ENCODE peak calls at places on chromosomes 11 and 22, in ten cellular contexts. One of them, this sample, is unnamed.

GRCh38 chr11:128574576-128575011 is 12.8 kb downstream of the ETS1 start:
- DNase-seq in activated CD8-positive, alpha-beta memory T cell treated with anti-CD3 and anti-CD28 coated beads, Interleukin-2, amount 50 U/mL, for 48 hours: no peak
- DNase-seq in omental fat pad: no peak
- DNase-seq in Ammon's horn: no peak
- DNase-seq in activated CD4-positive, alpha-beta T cell treated with anti-CD3 and anti-CD28 coated beads for 36 hours: no peak
- DNase-seq in stimulated activated CD4-positive, alpha-beta T cell treated with anti-CD3 and anti-CD28 coated beads, Interleukin-2, amount 100 ng/mL, for 48 hours: no peak
- DNase-seq in effector CD4-positive, alpha-beta T cell: no peak
- DNase-seq in uterus: no peak
- DNase-seq in cardiac fibroblast: no peak
- DNase-seq in pancreas: no peak
- DNase-seq in this sample: no peak

GRCh38 chr22:26169312-26170111 is at the start of gene SEZ6L:
- DNase-seq in cardiac fibroblast: no peak
- DNase-seq in pancreas: no peak
- DNase-seq in effector CD4-positive, alpha-beta T cell: no peak
- DNase-seq in uterus: no peak
- DNase-seq in activated CD4-positive, alpha-beta T cell treated with anti-CD3 and anti-CD28 coated beads for 36 hours: no peak
- DNase-seq in omental fat pad: no peak
- DNase-seq in Ammon's horn: peak
- DNase-seq in activated CD8-positive, alpha-beta memory T cell treated with anti-CD3 and anti-CD28 coated beads, Interleukin-2, amount 50 U/mL, for 48 hours: no peak
- DNase-seq in stimulated activated CD4-positive, alpha-beta T cell treated with anti-CD3 and anti-CD28 coated beads, Interleukin-2, amount 100 ng/mL, for 48 hours: no peak
- DNase-seq in this sample: no peak

GRCh38 chr11:69062169-69062855 is 13.6 kb downstream of the TPCN2 start:
- DNase-seq in omental fat pad: no peak
- DNase-seq in activated CD8-positive, alpha-beta memory T cell treated with anti-CD3 and anti-CD28 coated beads, Interleukin-2, amount 50 U/mL, for 48 hours: no peak
- DNase-seq in stimulated activated CD4-positive, alpha-beta T cell treated with anti-CD3 and anti-CD28 coated beads, Interleukin-2, amount 100 ng/mL, for 48 hours: no peak
- DNase-seq in pancreas: no peak
- DNase-seq in Ammon's horn: no peak
- DNase-seq in effector CD4-positive, alpha-beta T cell: no peak
- DNase-seq in uterus: no peak
- DNase-seq in activated CD4-positive, alpha-beta T cell treated with anti-CD3 and anti-CD28 coated beads for 36 hours: no peak
- DNase-seq in cardiac fibroblast: no peak
- DNase-seq in this sample: no peak

GRCh38 chr11:70183483-70184176 is 19.5 kb upstream of the FADD start:
- DNase-seq in effector CD4-positive, alpha-beta T cell: no peak
- DNase-seq in omental fat pad: no peak
- DNase-seq in cardiac fibroblast: no peak
- DNase-seq in Ammon's horn: no peak
- DNase-seq in pancreas: no peak
- DNase-seq in activated CD4-positive, alpha-beta T cell treated with anti-CD3 and anti-CD28 coated beads for 36 hours: no peak
- DNase-seq in uterus: no peak
- DNase-seq in stimulated activated CD4-positive, alpha-beta T cell treated with anti-CD3 and anti-CD28 coated beads, Interleukin-2, amount 100 ng/mL, for 48 hours: no peak
- DNase-seq in activated CD8-positive, alpha-beta memory T cell treated with anti-CD3 and anti-CD28 coated beads, Interleukin-2, amount 50 U/mL, for 48 hours: no peak
- DNase-seq in this sample: no peak

GRCh38 chr11:102155676-102156075 is 45.4 kb downstream of the YAP1 start:
- DNase-seq in activated CD4-positive, alpha-beta T cell treated with anti-CD3 and anti-CD28 coated beads for 36 hours: no peak
- DNase-seq in uterus: no peak
- DNase-seq in effector CD4-positive, alpha-beta T cell: no peak
- DNase-seq in cardiac fibroblast: no peak
- DNase-seq in omental fat pad: no peak
- DNase-seq in Ammon's horn: no peak
- DNase-seq in stimulated activated CD4-positive, alpha-beta T cell treated with anti-CD3 and anti-CD28 coated beads, Interleukin-2, amount 100 ng/mL, for 48 hours: no peak
- DNase-seq in pancreas: no peak
- DNase-seq in activated CD8-positive, alpha-beta memory T cell treated with anti-CD3 and anti-CD28 coated beads, Interleukin-2, amount 50 U/mL, for 48 hours: no peak
- DNase-seq in this sample: no peak

GRCh38 chr22:36480941-36481392 is 473 bp downstream of the TXN2 start:
- DNase-seq in activated CD8-positive, alpha-beta memory T cell treated with anti-CD3 and anti-CD28 coated beads, Interleukin-2, amount 50 U/mL, for 48 hours: no peak
- DNase-seq in stimulated activated CD4-positive, alpha-beta T cell treated with anti-CD3 and anti-CD28 coated beads, Interleukin-2, amount 100 ng/mL, for 48 hours: no peak
- DNase-seq in Ammon's horn: no peak
- DNase-seq in pancreas: no peak
- DNase-seq in effector CD4-positive, alpha-beta T cell: no peak
- DNase-seq in cardiac fibroblast: no peak
- DNase-seq in omental fat pad: no peak
- DNase-seq in uterus: no peak
- DNase-seq in activated CD4-positive, alpha-beta T cell treated with anti-CD3 and anti-CD28 coated beads for 36 hours: no peak
- DNase-seq in this sample: no peak

GRCh38 chr22:49960967-49961600 is 512 bp downstream of the PIM3 start:
- DNase-seq in omental fat pad: peak
- DNase-seq in stimulated activated CD4-positive, alpha-beta T cell treated with anti-CD3 and anti-CD28 coated beads, Interleukin-2, amount 100 ng/mL, for 48 hours: no peak
- DNase-seq in effector CD4-positive, alpha-beta T cell: peak
- DNase-seq in activated CD8-positive, alpha-beta memory T cell treated with anti-CD3 and anti-CD28 coated beads, Interleukin-2, amount 50 U/mL, for 48 hours: peak
- DNase-seq in activated CD4-positive, alpha-beta T cell treated with anti-CD3 and anti-CD28 coated beads for 36 hours: peak
- DNase-seq in cardiac fibroblast: peak
- DNase-seq in uterus: peak
- DNase-seq in pancreas: peak
- DNase-seq in Ammon's horn: no peak
- DNase-seq in this sample: no peak

GRCh38 chr11:47991894-47992293 is 11.5 kb downstream of the PTPRJ start:
- DNase-seq in effector CD4-positive, alpha-beta T cell: no peak
- DNase-seq in cardiac fibroblast: no peak
- DNase-seq in Ammon's horn: no peak
- DNase-seq in uterus: no peak
- DNase-seq in stimulated activated CD4-positive, alpha-beta T cell treated with anti-CD3 and anti-CD28 coated beads, Interleukin-2, amount 100 ng/mL, for 48 hours: no peak
- DNase-seq in omental fat pad: no peak
- DNase-seq in pancreas: no peak
- DNase-seq in activated CD8-positive, alpha-beta memory T cell treated with anti-CD3 and anti-CD28 coated beads, Interleukin-2, amount 50 U/mL, for 48 hours: no peak
- DNase-seq in activated CD4-positive, alpha-beta T cell treated with anti-CD3 and anti-CD28 coated beads for 36 hours: no peak
- DNase-seq in this sample: no peak

GRCh38 chr11:110797453-110797852 is 85.2 kb upstream of the ARHGAP20 start:
- DNase-seq in pancreas: no peak
- DNase-seq in effector CD4-positive, alpha-beta T cell: no peak
- DNase-seq in activated CD8-positive, alpha-beta memory T cell treated with anti-CD3 and anti-CD28 coated beads, Interleukin-2, amount 50 U/mL, for 48 hours: no peak
- DNase-seq in uterus: no peak
- DNase-seq in cardiac fibroblast: no peak
- DNase-seq in activated CD4-positive, alpha-beta T cell treated with anti-CD3 and anti-CD28 coated beads for 36 hours: no peak
- DNase-seq in omental fat pad: no peak
- DNase-seq in Ammon's horn: peak
- DNase-seq in stimulated activated CD4-positive, alpha-beta T cell treated with anti-CD3 and anti-CD28 coated beads, Interleukin-2, amount 100 ng/mL, for 48 hours: no peak
- DNase-seq in this sample: no peak

GRCh38 chr11:67996622-67997459 is 7.1 kb downstream of the UNC93B1 start:
- DNase-seq in activated CD4-positive, alpha-beta T cell treated with anti-CD3 and anti-CD28 coated beads for 36 hours: peak
- DNase-seq in uterus: no peak
- DNase-seq in omental fat pad: no peak
- DNase-seq in pancreas: peak
- DNase-seq in stimulated activated CD4-positive, alpha-beta T cell treated with anti-CD3 and anti-CD28 coated beads, Interleukin-2, amount 100 ng/mL, for 48 hours: peak
- DNase-seq in effector CD4-positive, alpha-beta T cell: no peak
- DNase-seq in Ammon's horn: peak
- DNase-seq in activated CD8-positive, alpha-beta memory T cell treated with anti-CD3 and anti-CD28 coated beads, Interleukin-2, amount 50 U/mL, for 48 hours: peak
- DNase-seq in cardiac fibroblast: peak
- DNase-seq in this sample: peak

GRCh38 chr11:2586793-2587131 is 113.0 kb downstream of the KCNQ1OT1 start:
- DNase-seq in effector CD4-positive, alpha-beta T cell: no peak
- DNase-seq in omental fat pad: peak
- DNase-seq in activated CD8-positive, alpha-beta memory T cell treated with anti-CD3 and anti-CD28 coated beads, Interleukin-2, amount 50 U/mL, for 48 hours: peak
- DNase-seq in uterus: no peak
- DNase-seq in cardiac fibroblast: no peak
- DNase-seq in stimulated activated CD4-positive, alpha-beta T cell treated with anti-CD3 and anti-CD28 coated beads, Interleukin-2, amount 100 ng/mL, for 48 hours: no peak
- DNase-seq in Ammon's horn: no peak
- DNase-seq in activated CD4-positive, alpha-beta T cell treated with anti-CD3 and anti-CD28 coated beads for 36 hours: peak
- DNase-seq in pancreas: peak
- DNase-seq in this sample: no peak

GRCh38 chr22:22827187-22827948 is 60.2 kb upstream of the IGLL5 start:
- DNase-seq in pancreas: no peak
- DNase-seq in effector CD4-positive, alpha-beta T cell: no peak
- DNase-seq in activated CD4-positive, alpha-beta T cell treated with anti-CD3 and anti-CD28 coated beads for 36 hours: no peak
- DNase-seq in activated CD8-positive, alpha-beta memory T cell treated with anti-CD3 and anti-CD28 coated beads, Interleukin-2, amount 50 U/mL, for 48 hours: no peak
- DNase-seq in stimulated activated CD4-positive, alpha-beta T cell treated with anti-CD3 and anti-CD28 coated beads, Interleukin-2, amount 100 ng/mL, for 48 hours: no peak
- DNase-seq in cardiac fibroblast: no peak
- DNase-seq in omental fat pad: no peak
- DNase-seq in uterus: no peak
- DNase-seq in Ammon's horn: no peak
- DNase-seq in this sample: no peak

GRCh38 chr22:35873426-35873825 is 155.2 kb downstream of the RBFOX2 start:
- DNase-seq in cardiac fibroblast: no peak
- DNase-seq in activated CD4-positive, alpha-beta T cell treated with anti-CD3 and anti-CD28 coated beads for 36 hours: no peak
- DNase-seq in uterus: no peak
- DNase-seq in omental fat pad: no peak
- DNase-seq in activated CD8-positive, alpha-beta memory T cell treated with anti-CD3 and anti-CD28 coated beads, Interleukin-2, amount 50 U/mL, for 48 hours: no peak
- DNase-seq in effector CD4-positive, alpha-beta T cell: no peak
- DNase-seq in Ammon's horn: no peak
- DNase-seq in pancreas: no peak
- DNase-seq in stimulated activated CD4-positive, alpha-beta T cell treated with anti-CD3 and anti-CD28 coated beads, Interleukin-2, amount 100 ng/mL, for 48 hours: no peak
- DNase-seq in this sample: no peak

GRCh38 chr11:93577291-93577690 is 34.1 kb upstream of the SMCO4 start:
- DNase-seq in cardiac fibroblast: peak
- DNase-seq in Ammon's horn: no peak
- DNase-seq in pancreas: no peak
- DNase-seq in stimulated activated CD4-positive, alpha-beta T cell treated with anti-CD3 and anti-CD28 coated beads, Interleukin-2, amount 100 ng/mL, for 48 hours: no peak
- DNase-seq in uterus: no peak
- DNase-seq in omental fat pad: no peak
- DNase-seq in effector CD4-positive, alpha-beta T cell: no peak
- DNase-seq in activated CD8-positive, alpha-beta memory T cell treated with anti-CD3 and anti-CD28 coated beads, Interleukin-2, amount 50 U/mL, for 48 hours: no peak
- DNase-seq in activated CD4-positive, alpha-beta T cell treated with anti-CD3 and anti-CD28 coated beads for 36 hours: no peak
- DNase-seq in this sample: no peak

GRCh38 chr11:57568330-57568766 is 876 bp upstream of the UBE2L6 start:
- DNase-seq in Ammon's horn: peak
- DNase-seq in effector CD4-positive, alpha-beta T cell: peak
- DNase-seq in omental fat pad: peak
- DNase-seq in pancreas: peak
- DNase-seq in cardiac fibroblast: peak
- DNase-seq in activated CD8-positive, alpha-beta memory T cell treated with anti-CD3 and anti-CD28 coated beads, Interleukin-2, amount 50 U/mL, for 48 hours: peak
- DNase-seq in stimulated activated CD4-positive, alpha-beta T cell treated with anti-CD3 and anti-CD28 coated beads, Interleukin-2, amount 100 ng/mL, for 48 hours: peak
- DNase-seq in activated CD4-positive, alpha-beta T cell treated with anti-CD3 and anti-CD28 coated beads for 36 hours: no peak
- DNase-seq in uterus: peak
- DNase-seq in this sample: peak

GRCh38 chr22:49918911-49919881 is 762 bp downstream of the CRELD2 start:
- DNase-seq in stimulated activated CD4-positive, alpha-beta T cell treated with anti-CD3 and anti-CD28 coated beads, Interleukin-2, amount 100 ng/mL, for 48 hours: no peak
- DNase-seq in uterus: peak
- DNase-seq in effector CD4-positive, alpha-beta T cell: no peak
- DNase-seq in activated CD8-positive, alpha-beta memory T cell treated with anti-CD3 and anti-CD28 coated beads, Interleukin-2, amount 50 U/mL, for 48 hours: no peak
- DNase-seq in cardiac fibroblast: no peak
- DNase-seq in omental fat pad: no peak
- DNase-seq in Ammon's horn: no peak
- DNase-seq in pancreas: no peak
- DNase-seq in activated CD4-positive, alpha-beta T cell treated with anti-CD3 and anti-CD28 coated beads for 36 hours: no peak
- DNase-seq in this sample: no peak

GRCh38 chr22:25540912-25541660 is 23.4 kb upstream of the GRK3 start:
- DNase-seq in omental fat pad: no peak
- DNase-seq in uterus: no peak
- DNase-seq in cardiac fibroblast: no peak
- DNase-seq in effector CD4-positive, alpha-beta T cell: no peak
- DNase-seq in stimulated activated CD4-positive, alpha-beta T cell treated with anti-CD3 and anti-CD28 coated beads, Interleukin-2, amount 100 ng/mL, for 48 hours: no peak
- DNase-seq in Ammon's horn: no peak
- DNase-seq in pancreas: no peak
- DNase-seq in activated CD4-positive, alpha-beta T cell treated with anti-CD3 and anti-CD28 coated beads for 36 hours: no peak
- DNase-seq in activated CD8-positive, alpha-beta memory T cell treated with anti-CD3 and anti-CD28 coated beads, Interleukin-2, amount 50 U/mL, for 48 hours: no peak
- DNase-seq in this sample: no peak

GRCh38 chr11:119134389-119134978 is 13.1 kb downstream of the HINFP start:
- DNase-seq in activated CD8-positive, alpha-beta memory T cell treated with anti-CD3 and anti-CD28 coated beads, Interleukin-2, amount 50 U/mL, for 48 hours: no peak
- DNase-seq in effector CD4-positive, alpha-beta T cell: no peak
- DNase-seq in uterus: no peak
- DNase-seq in cardiac fibroblast: no peak
- DNase-seq in activated CD4-positive, alpha-beta T cell treated with anti-CD3 and anti-CD28 coated beads for 36 hours: peak
- DNase-seq in omental fat pad: no peak
- DNase-seq in pancreas: peak
- DNase-seq in stimulated activated CD4-positive, alpha-beta T cell treated with anti-CD3 and anti-CD28 coated beads, Interleukin-2, amount 100 ng/mL, for 48 hours: no peak
- DNase-seq in Ammon's horn: no peak
- DNase-seq in this sample: peak

GRCh38 chr11:130427581-130428211 is 713 bp downstream of the ADAMTS8 start:
- DNase-seq in cardiac fibroblast: no peak
- DNase-seq in Ammon's horn: peak
- DNase-seq in activated CD8-positive, alpha-beta memory T cell treated with anti-CD3 and anti-CD28 coated beads, Interleukin-2, amount 50 U/mL, for 48 hours: no peak
- DNase-seq in activated CD4-positive, alpha-beta T cell treated with anti-CD3 and anti-CD28 coated beads for 36 hours: no peak
- DNase-seq in omental fat pad: no peak
- DNase-seq in stimulated activated CD4-positive, alpha-beta T cell treated with anti-CD3 and anti-CD28 coated beads, Interleukin-2, amount 100 ng/mL, for 48 hours: no peak
- DNase-seq in uterus: peak
- DNase-seq in pancreas: no peak
- DNase-seq in effector CD4-positive, alpha-beta T cell: no peak
- DNase-seq in this sample: no peak

GRCh38 chr22:27302501-27302900 is 499.1 kb downstream of the MN1 start:
- DNase-seq in Ammon's horn: no peak
- DNase-seq in stimulated activated CD4-positive, alpha-beta T cell treated with anti-CD3 and anti-CD28 coated beads, Interleukin-2, amount 100 ng/mL, for 48 hours: no peak
- DNase-seq in cardiac fibroblast: no peak
- DNase-seq in effector CD4-positive, alpha-beta T cell: no peak
- DNase-seq in activated CD4-positive, alpha-beta T cell treated with anti-CD3 and anti-CD28 coated beads for 36 hours: no peak
- DNase-seq in uterus: no peak
- DNase-seq in activated CD8-positive, alpha-beta memory T cell treated with anti-CD3 and anti-CD28 coated beads, Interleukin-2, amount 50 U/mL, for 48 hours: no peak
- DNase-seq in pancreas: no peak
- DNase-seq in omental fat pad: no peak
- DNase-seq in this sample: no peak

GRCh38 chr22:46355369-46355995 is 20.0 kb downstream of the TRMU start:
- DNase-seq in cardiac fibroblast: peak
- DNase-seq in stimulated activated CD4-positive, alpha-beta T cell treated with anti-CD3 and anti-CD28 coated beads, Interleukin-2, amount 100 ng/mL, for 48 hours: peak
- DNase-seq in Ammon's horn: peak
- DNase-seq in activated CD4-positive, alpha-beta T cell treated with anti-CD3 and anti-CD28 coated beads for 36 hours: peak
- DNase-seq in pancreas: peak
- DNase-seq in uterus: peak
- DNase-seq in omental fat pad: peak
- DNase-seq in effector CD4-positive, alpha-beta T cell: peak
- DNase-seq in activated CD8-positive, alpha-beta memory T cell treated with anti-CD3 and anti-CD28 coated beads, Interleukin-2, amount 50 U/mL, for 48 hours: peak
- DNase-seq in this sample: peak

GRCh38 chr11:129368889-129369672 is 6.6 kb upstream of the BARX2 start:
- DNase-seq in stimulated activated CD4-positive, alpha-beta T cell treated with anti-CD3 and anti-CD28 coated beads, Interleukin-2, amount 100 ng/mL, for 48 hours: no peak
- DNase-seq in activated CD8-positive, alpha-beta memory T cell treated with anti-CD3 and anti-CD28 coated beads, Interleukin-2, amount 50 U/mL, for 48 hours: no peak
- DNase-seq in effector CD4-positive, alpha-beta T cell: no peak
- DNase-seq in uterus: no peak
- DNase-seq in Ammon's horn: no peak
- DNase-seq in cardiac fibroblast: no peak
- DNase-seq in activated CD4-positive, alpha-beta T cell treated with anti-CD3 and anti-CD28 coated beads for 36 hours: no peak
- DNase-seq in pancreas: peak
- DNase-seq in omental fat pad: no peak
- DNase-seq in this sample: no peak

GRCh38 chr11:131495417-131495816 is 125.0 kb downstream of the NTM start:
- DNase-seq in uterus: peak
- DNase-seq in Ammon's horn: peak
- DNase-seq in effector CD4-positive, alpha-beta T cell: no peak
- DNase-seq in activated CD8-positive, alpha-beta memory T cell treated with anti-CD3 and anti-CD28 coated beads, Interleukin-2, amount 50 U/mL, for 48 hours: no peak
- DNase-seq in activated CD4-positive, alpha-beta T cell treated with anti-CD3 and anti-CD28 coated beads for 36 hours: no peak
- DNase-seq in pancreas: peak
- DNase-seq in omental fat pad: no peak
- DNase-seq in stimulated activated CD4-positive, alpha-beta T cell treated with anti-CD3 and anti-CD28 coated beads, Interleukin-2, amount 100 ng/mL, for 48 hours: no peak
- DNase-seq in cardiac fibroblast: peak
- DNase-seq in this sample: no peak

GRCh38 chr11:55847453-55847852 is 8.9 kb downstream of the OR5D16 start:
- DNase-seq in omental fat pad: no peak
- DNase-seq in activated CD8-positive, alpha-beta memory T cell treated with anti-CD3 and anti-CD28 coated beads, Interleukin-2, amount 50 U/mL, for 48 hours: no peak
- DNase-seq in pancreas: no peak
- DNase-seq in Ammon's horn: no peak
- DNase-seq in cardiac fibroblast: no peak
- DNase-seq in uterus: no peak
- DNase-seq in activated CD4-positive, alpha-beta T cell treated with anti-CD3 and anti-CD28 coated beads for 36 hours: no peak
- DNase-seq in stimulated activated CD4-positive, alpha-beta T cell treated with anti-CD3 and anti-CD28 coated beads, Interleukin-2, amount 100 ng/mL, for 48 hours: no peak
- DNase-seq in effector CD4-positive, alpha-beta T cell: no peak
- DNase-seq in this sample: no peak

GRCh38 chr22:35480627-35481565 is 59.7 kb upstream of the RASD2 start:
- DNase-seq in pancreas: no peak
- DNase-seq in effector CD4-positive, alpha-beta T cell: no peak
- DNase-seq in activated CD4-positive, alpha-beta T cell treated with anti-CD3 and anti-CD28 coated beads for 36 hours: no peak
- DNase-seq in uterus: peak
- DNase-seq in omental fat pad: no peak
- DNase-seq in Ammon's horn: no peak
- DNase-seq in activated CD8-positive, alpha-beta memory T cell treated with anti-CD3 and anti-CD28 coated beads, Interleukin-2, amount 50 U/mL, for 48 hours: no peak
- DNase-seq in cardiac fibroblast: no peak
- DNase-seq in stimulated activated CD4-positive, alpha-beta T cell treated with anti-CD3 and anti-CD28 coated beads, Interleukin-2, amount 100 ng/mL, for 48 hours: no peak
- DNase-seq in this sample: no peak

GRCh38 chr11:122205036-122205435 is 89.0 kb upstream of the BLID start:
- DNase-seq in cardiac fibroblast: no peak
- DNase-seq in activated CD8-positive, alpha-beta memory T cell treated with anti-CD3 and anti-CD28 coated beads, Interleukin-2, amount 50 U/mL, for 48 hours: no peak
- DNase-seq in stimulated activated CD4-positive, alpha-beta T cell treated with anti-CD3 and anti-CD28 coated beads, Interleukin-2, amount 100 ng/mL, for 48 hours: no peak
- DNase-seq in effector CD4-positive, alpha-beta T cell: no peak
- DNase-seq in pancreas: no peak
- DNase-seq in omental fat pad: no peak
- DNase-seq in uterus: no peak
- DNase-seq in Ammon's horn: no peak
- DNase-seq in activated CD4-positive, alpha-beta T cell treated with anti-CD3 and anti-CD28 coated beads for 36 hours: no peak
- DNase-seq in this sample: no peak

GRCh38 chr11:98185245-98185644 is 835.5 kb upstream of the CNTN5 start:
- DNase-seq in activated CD4-positive, alpha-beta T cell treated with anti-CD3 and anti-CD28 coated beads for 36 hours: no peak
- DNase-seq in stimulated activated CD4-positive, alpha-beta T cell treated with anti-CD3 and anti-CD28 coated beads, Interleukin-2, amount 100 ng/mL, for 48 hours: no peak
- DNase-seq in omental fat pad: no peak
- DNase-seq in pancreas: no peak
- DNase-seq in activated CD8-positive, alpha-beta memory T cell treated with anti-CD3 and anti-CD28 coated beads, Interleukin-2, amount 50 U/mL, for 48 hours: no peak
- DNase-seq in effector CD4-positive, alpha-beta T cell: no peak
- DNase-seq in cardiac fibroblast: no peak
- DNase-seq in Ammon's horn: no peak
- DNase-seq in uterus: no peak
- DNase-seq in this sample: no peak

GRCh38 chr11:77793972-77794371 is 26.6 kb downstream of the RSF1 start:
- DNase-seq in cardiac fibroblast: no peak
- DNase-seq in activated CD8-positive, alpha-beta memory T cell treated with anti-CD3 and anti-CD28 coated beads, Interleukin-2, amount 50 U/mL, for 48 hours: no peak
- DNase-seq in Ammon's horn: no peak
- DNase-seq in activated CD4-positive, alpha-beta T cell treated with anti-CD3 and anti-CD28 coated beads for 36 hours: no peak
- DNase-seq in omental fat pad: no peak
- DNase-seq in pancreas: no peak
- DNase-seq in stimulated activated CD4-positive, alpha-beta T cell treated with anti-CD3 and anti-CD28 coated beads, Interleukin-2, amount 100 ng/mL, for 48 hours: no peak
- DNase-seq in uterus: no peak
- DNase-seq in effector CD4-positive, alpha-beta T cell: no peak
- DNase-seq in this sample: no peak

This sample was measured in SK-MEL-5.